ENCODE peak calls at places on chromosomes 7 and 10, in four cellular contexts. N is occipital lobe; C is naive thymus-derived CD4-positive, alpha-beta T cell; Z is NCI-H69. G is an unnamed sample.

GRCh38 chr7:131105803-131106680 is 221.6 kb upstream of the MKLN1 start:
- DNase-seq in N (peak), Z (peak), C (peak), G (peak)

GRCh38 chr7:100079024-100079560 is 2.4 kb downstream of the ZNF3 start:
- DNase-seq in C (no peak), Z (no peak), N (peak), G (no peak)

GRCh38 chr7:88337556-88337955 is 30.9 kb upstream of the STEAP4 start:
- DNase-seq in N (no peak), Z (no peak), C (no peak), G (no peak)

GRCh38 chr10:69855346-69856163 is 53.8 kb downstream of the COL13A1 start:
- DNase-seq in N (peak), C (no peak), Z (no peak), G (no peak)

GRCh38 chr10:58385784-58386112 is 538 bp downstream of the TFAM start:
- DNase-seq in N (no peak), C (no peak), Z (peak), G (peak)

GRCh38 chr7:3089493-3089892 is 45.8 kb upstream of the CARD11 start:
- DNase-seq in Z (peak), C (no peak), N (no peak), G (no peak)

GRCh38 chr7:73738220-73738611 is 386 bp downstream of the ABHD11 start:
- DNase-seq in N (peak), Z (peak), C (peak), G (peak)

GRCh38 chr10:86500846-86501245 is 20.7 kb downstream of the WAPL start:
- DNase-seq in Z (no peak), N (no peak), C (no peak), G (no peak)

GRCh38 chr7:66033471-66034385 is 41.9 kb upstream of the ASL start:
- DNase-seq in N (no peak), Z (no peak), C (no peak), G (peak)

GRCh38 chr10:36578306-36578705 is 547.1 kb upstream of the ANKRD30A start:
- DNase-seq in Z (no peak), C (no peak), N (no peak), G (no peak)

G was measured in right lobe of liver.